ENCODE peak calls at places on chromosomes 6 and 20, in ten cellular contexts. G is brain microvascular endothelial cell, A is heart right ventricle, O is prostate gland, V is A549, L is SJCRH30, M is tibial artery, X is tibial nerve, C is HCT116, B is cardiac muscle cell. Q is an unnamed sample.

GRCh38 chr20:55567826-55568225 is 437.5 kb downstream of the CBLN4 start:
- DNase-seq in G (no peak), A (no peak), O (no peak), V (no peak), L (no peak), M (no peak), X (no peak), C (no peak), B (no peak), Q (no peak)

GRCh38 chr6:162964703-162965140 is 236.9 kb downstream of the PACRG start:
- DNase-seq in G (peak; percentile 99), A (no peak), O (no peak), V (no peak), L (peak; percentile 76), M (no peak), X (no peak), C (peak; percentile 76), B (peak; percentile 98), Q (no peak)

GRCh38 chr6:408599-409102 is 17.1 kb downstream of the IRF4 start:
- DNase-seq in G (peak; percentile 52), A (peak; percentile 54), O (no peak), V (peak; percentile 40), L (peak; percentile 43), M (no peak), X (no peak), C (peak; percentile 53), B (peak; percentile 52), Q (no peak)

GRCh38 chr6:89977808-89978748 is 83.8 kb downstream of the GJA10 start:
- DNase-seq in G (peak; percentile 28), A (no peak), O (no peak), V (no peak), L (peak; percentile 71), M (no peak), X (no peak), C (no peak), B (peak; percentile 72), Q (no peak)

GRCh38 chr6:12637960-12638641 is 78.5 kb upstream of the PHACTR1 start:
- DNase-seq in G (peak; percentile 74), A (peak; percentile 31), O (peak; percentile 11), V (peak; percentile 2), L (peak; percentile 13), M (no peak), X (no peak), C (peak; percentile 69), B (peak; percentile 85), Q (no peak)

GRCh38 chr6:3870528-3870925 is 21.4 kb downstream of the FAM50B start:
- DNase-seq in G (no peak), A (no peak), O (no peak), V (no peak), L (no peak), M (no peak), X (no peak), C (no peak), B (no peak), Q (no peak)

GRCh38 chr6:24524801-24525200 is 30.0 kb downstream of the ALDH5A1 start:
- DNase-seq in G (peak; percentile 51), A (no peak), O (no peak), V (no peak), L (no peak), M (no peak), X (no peak), C (peak; percentile 41), B (peak; percentile 71), Q (no peak)

GRCh38 chr6:641225-641985 is 15.5 kb downstream of the HUS1B start:
- DNase-seq in G (no peak), A (no peak), O (no peak), V (no peak), L (no peak), M (no peak), X (no peak), C (no peak), B (no peak), Q (no peak)

GRCh38 chr6:134701301-134701700 is 248.6 kb downstream of the ALDH8A1 start:
- DNase-seq in G (no peak), A (no peak), O (no peak), V (no peak), L (no peak), M (no peak), X (no peak), C (no peak), B (no peak), Q (no peak)

GRCh38 chr6:136956590-136957573 is 34.8 kb downstream of the SLC35D3 start:
- DNase-seq in G (no peak), A (no peak), O (no peak), V (no peak), L (peak; percentile 61), M (no peak), X (no peak), C (no peak), B (no peak), Q (no peak)

DNA sequence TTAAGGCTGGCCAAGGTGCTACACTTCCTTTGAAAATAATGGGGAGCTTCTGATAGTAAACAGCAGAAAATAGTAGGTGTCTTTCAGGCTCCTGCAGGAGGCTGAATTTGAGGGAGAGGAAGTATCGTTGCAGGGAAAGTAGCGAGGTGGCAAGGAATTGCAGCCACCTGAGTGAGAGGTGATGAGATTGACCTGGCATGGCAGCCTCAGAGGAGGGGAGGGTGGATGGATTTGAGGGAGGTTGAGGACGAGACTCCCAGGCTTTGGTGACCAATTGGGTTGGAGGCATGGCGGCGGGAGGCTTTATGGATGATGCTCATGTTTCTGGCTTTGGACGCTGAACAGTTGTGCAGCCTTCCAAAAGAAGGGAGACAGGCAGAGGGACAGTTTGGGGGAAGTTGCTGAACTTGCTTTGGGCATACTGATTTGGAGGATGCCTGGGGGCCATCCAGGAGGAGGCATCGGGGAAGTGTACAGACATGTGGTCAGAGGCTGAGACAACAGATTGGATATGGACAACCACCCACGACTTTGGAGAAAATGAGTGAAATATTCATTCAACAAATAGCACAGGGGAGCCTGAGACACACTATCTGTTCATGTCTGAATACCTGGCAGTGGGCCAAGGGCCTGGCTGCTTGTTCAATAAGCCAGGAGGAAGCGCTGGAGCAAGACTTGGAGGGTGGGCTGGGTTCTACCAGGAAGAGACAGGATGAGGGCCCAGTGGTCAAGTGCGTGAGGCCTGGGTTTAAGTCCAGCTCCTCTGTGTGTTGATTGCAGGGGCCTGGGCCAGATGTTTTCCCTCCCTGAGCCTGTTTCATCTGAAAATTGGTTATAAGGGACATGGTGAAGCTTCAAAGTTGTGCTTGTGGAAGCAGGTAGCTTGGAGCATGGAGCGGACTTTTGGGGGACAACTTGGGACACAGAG is 113.2 kb downstream of the CEBPB start:
- DNase-seq in G (peak; percentile 67), A (peak; percentile 79), O (peak; percentile 52), V (no peak), L (peak; percentile 79), M (peak; percentile 86), X (peak; percentile 79), C (no peak), B (peak; percentile 98), Q (peak; percentile 38)
- H3K27ac ChIP-seq in G (peak overlapping the region; percentile 67), A (peak overlapping the region; percentile 88), O (peak overlapping the region; percentile 83), V (peak overlapping the region; percentile 98), L (no peak overlapping the region), M (peak overlapping the region; percentile 92), X (peak overlapping the region; percentile 93), C (no peak overlapping the region), B (peak overlapping the region; percentile 22), Q (peak overlapping the region; percentile 22)

GRCh38 chr6:169292340-169293124 is 38.9 kb upstream of the THBS2 start:
- DNase-seq in G (peak; percentile 91), A (no peak), O (no peak), V (peak; percentile 70), L (no peak), M (no peak), X (peak; percentile 43), C (peak; percentile 90), B (peak; percentile 87), Q (no peak)

GRCh38 chr6:169291148-169291547 is 37.5 kb upstream of the THBS2 start:
- DNase-seq in G (no peak), A (no peak), O (no peak), V (no peak), L (no peak), M (no peak), X (no peak), C (no peak), B (no peak), Q (no peak)

GRCh38 chr6:169296170-169296569 is 42.5 kb upstream of the THBS2 start:
- DNase-seq in G (no peak), A (no peak), O (peak; percentile 34), V (no peak), L (no peak), M (no peak), X (no peak), C (no peak), B (no peak), Q (no peak)

GRCh38 chr6:169291639-169292339 is 38.1 kb upstream of the THBS2 start:
- DNase-seq in G (no peak), A (no peak), O (no peak), V (peak; percentile 32), L (no peak), M (no peak), X (no peak), C (no peak), B (no peak), Q (no peak)

DNA sequence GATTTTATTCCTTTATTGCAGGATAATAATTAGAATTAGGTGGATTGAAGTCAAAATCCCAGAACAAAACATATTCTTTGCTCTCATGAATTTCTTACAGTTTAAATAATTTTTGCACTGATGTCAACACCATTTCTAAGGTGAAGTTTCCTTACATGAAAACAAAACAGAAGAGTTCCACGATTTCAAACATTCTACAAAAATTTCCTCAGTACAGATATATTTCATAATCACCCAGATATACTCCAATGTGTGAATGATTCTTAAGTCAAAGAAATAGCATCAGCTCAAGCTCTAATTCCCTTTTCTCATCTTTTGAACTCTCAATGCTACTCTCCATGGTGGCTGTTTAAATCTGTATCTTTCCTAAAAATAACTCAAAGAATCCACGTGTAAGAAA is 39.5 kb upstream of the THBS2 start:
- DNase-seq in G (no peak), A (no peak), O (no peak), V (no peak), L (no peak), M (no peak), X (no peak), C (no peak), B (peak; percentile 39), Q (no peak)
- H3K27ac ChIP-seq in G (peak overlapping the region; percentile 77), A (no peak overlapping the region), O (no peak overlapping the region), V (peak overlapping the region; percentile 98), L (no peak overlapping the region), M (no peak overlapping the region), X (peak overlapping the region; percentile 81), C (peak overlapping the region; percentile 84), B (no peak overlapping the region), Q (no peak overlapping the region)

DNA sequence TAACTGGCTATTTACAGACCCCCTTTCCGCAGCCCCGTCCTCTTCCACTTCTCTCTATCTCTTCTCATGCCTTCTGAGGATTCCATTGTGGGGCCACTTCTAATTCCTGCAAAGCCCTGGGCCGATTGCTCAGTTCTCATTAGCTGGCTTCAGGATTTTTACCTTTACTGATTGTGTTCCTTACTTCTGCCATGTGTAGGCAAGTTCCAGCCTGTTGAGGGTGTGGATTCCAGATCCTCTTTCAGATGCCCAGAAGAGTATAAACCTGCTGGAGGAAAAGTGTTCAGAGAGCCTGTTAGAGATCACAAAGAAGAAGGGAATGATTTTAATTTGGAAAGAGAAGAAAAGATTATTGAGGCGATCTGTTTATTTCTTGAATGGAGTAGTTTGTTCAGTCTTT is 5.4 kb downstream of the DSE start:
- DNase-seq in G (no peak), A (no peak), O (peak; percentile 49), V (no peak), L (no peak), M (no peak), X (no peak), C (no peak), B (no peak), Q (no peak)
- H3K27ac ChIP-seq in G (no peak overlapping the region), A (no peak overlapping the region), O (no peak overlapping the region), V (no peak overlapping the region), L (no peak overlapping the region), M (no peak overlapping the region), X (no peak overlapping the region), C (no peak overlapping the region), B (peak overlapping the region; percentile 72), Q (no peak overlapping the region)

GRCh38 chr6:151392429-151392828 is 1.1 kb upstream of the ZBTB2 start:
- DNase-seq in G (no peak), A (no peak), O (no peak), V (no peak), L (no peak), M (no peak), X (no peak), C (no peak), B (no peak), Q (no peak)
- H3K27ac ChIP-seq in G (peak overlapping the region; percentile 43), A (peak overlapping the region; percentile 99), O (peak overlapping the region; percentile 100), V (peak overlapping the region; percentile 100), L (peak overlapping the region; percentile 32), M (peak overlapping the region; percentile 100), X (peak overlapping the region; percentile 97), C (peak overlapping the region; percentile 99), B (peak overlapping the region; percentile 98), Q (no peak overlapping the region)